ENCODE peak calls at places on chromosomes 11 and 22, in six cellular contexts. One of them, this sample, is unnamed.

GRCh38 chr11:84316866-84317560 is 1030.8 kb upstream of the CCDC90B start:
- DNase-seq in HepG2: no peak
- DNase-seq in H1: no peak
- DNase-seq in K562: no peak
- DNase-seq in GM12891: no peak
- DNase-seq in GM12878: no peak
- DNase-seq in this sample: no peak

GRCh38 chr11:59197990-59198389 is 14.7 kb downstream of the MPEG1 start:
- DNase-seq in HepG2: no peak
- DNase-seq in H1: no peak
- DNase-seq in K562: no peak
- DNase-seq in GM12891: no peak
- DNase-seq in GM12878: no peak
- DNase-seq in this sample: no peak

GRCh38 chr11:76408171-76408965 is 27.2 kb downstream of the GVQW3 start:
- DNase-seq in HepG2: no peak
- DNase-seq in H1: no peak
- DNase-seq in K562: no peak
- DNase-seq in GM12891: no peak
- DNase-seq in GM12878: no peak
- DNase-seq in this sample: no peak

GRCh38 chr22:47012589-47013365 is 250.3 kb downstream of the TBC1D22A start:
- DNase-seq in HepG2: peak; percentile 15
- DNase-seq in H1: no peak
- DNase-seq in K562: peak; percentile 16
- DNase-seq in GM12891: no peak
- DNase-seq in GM12878: no peak
- DNase-seq in this sample: no peak

GRCh38 chr11:77127969-77128691 is at the start of gene MYO7A:
- DNase-seq in HepG2: peak; percentile 89
- DNase-seq in H1: peak; percentile 70
- DNase-seq in K562: peak; percentile 58
- DNase-seq in GM12891: no peak
- DNase-seq in GM12878: no peak
- DNase-seq in this sample: no peak

GRCh38 chr22:35838849-35839646 is 121.4 kb downstream of the APOL5 start:
- DNase-seq in HepG2: peak; percentile 45
- DNase-seq in H1: no peak
- DNase-seq in K562: no peak
- DNase-seq in GM12891: no peak
- DNase-seq in GM12878: no peak
- DNase-seq in this sample: no peak

GRCh38 chr11:10314199-10315072 is 9.6 kb downstream of the ADM start:
- DNase-seq in HepG2: peak; percentile 63
- DNase-seq in H1: no peak
- DNase-seq in K562: peak; percentile 10
- DNase-seq in GM12891: no peak
- DNase-seq in GM12878: peak; percentile 66
- DNase-seq in this sample: no peak

GRCh38 chr22:29528144-29528543 is 25.4 kb downstream of the THOC5 start:
- DNase-seq in HepG2: no peak
- DNase-seq in H1: no peak
- DNase-seq in K562: no peak
- DNase-seq in GM12891: no peak
- DNase-seq in GM12878: no peak
- DNase-seq in this sample: no peak

GRCh38 chr22:30310881-30311771 is 15.6 kb downstream of the TBC1D10A start:
- DNase-seq in HepG2: no peak
- DNase-seq in H1: no peak
- DNase-seq in K562: no peak
- DNase-seq in GM12891: no peak
- DNase-seq in GM12878: no peak
- DNase-seq in this sample: no peak

GRCh38 chr11:6618117-6619020 is 853 bp downstream of the TPP1 start:
- DNase-seq in HepG2: peak; percentile 44
- DNase-seq in H1: no peak
- DNase-seq in K562: peak; percentile 87
- DNase-seq in GM12891: no peak
- DNase-seq in GM12878: no peak
- DNase-seq in this sample: no peak

GRCh38 chr11:39965701-39966100 is 1493.8 kb downstream of the LRRC4C start:
- DNase-seq in HepG2: no peak
- DNase-seq in H1: no peak
- DNase-seq in K562: no peak
- DNase-seq in GM12891: no peak
- DNase-seq in GM12878: no peak
- DNase-seq in this sample: no peak

GRCh38 chr11:61384271-61385242 is 7.8 kb upstream of the TMEM216 start:
- DNase-seq in HepG2: peak; percentile 39
- DNase-seq in H1: peak; percentile 53
- DNase-seq in K562: peak; percentile 66
- DNase-seq in GM12891: no peak
- DNase-seq in GM12878: no peak
- DNase-seq in this sample: no peak
- TF ChIP-seq POLR2A in HepG2: no peak
- TF ChIP-seq POLR2A in H1: no peak
- TF ChIP-seq POLR2A in K562: no peak
- TF ChIP-seq POLR2A in GM12891: no peak
- TF ChIP-seq POLR2A in GM12878: no peak
- TF ChIP-seq POLR2A in this sample: no peak

DNA sequence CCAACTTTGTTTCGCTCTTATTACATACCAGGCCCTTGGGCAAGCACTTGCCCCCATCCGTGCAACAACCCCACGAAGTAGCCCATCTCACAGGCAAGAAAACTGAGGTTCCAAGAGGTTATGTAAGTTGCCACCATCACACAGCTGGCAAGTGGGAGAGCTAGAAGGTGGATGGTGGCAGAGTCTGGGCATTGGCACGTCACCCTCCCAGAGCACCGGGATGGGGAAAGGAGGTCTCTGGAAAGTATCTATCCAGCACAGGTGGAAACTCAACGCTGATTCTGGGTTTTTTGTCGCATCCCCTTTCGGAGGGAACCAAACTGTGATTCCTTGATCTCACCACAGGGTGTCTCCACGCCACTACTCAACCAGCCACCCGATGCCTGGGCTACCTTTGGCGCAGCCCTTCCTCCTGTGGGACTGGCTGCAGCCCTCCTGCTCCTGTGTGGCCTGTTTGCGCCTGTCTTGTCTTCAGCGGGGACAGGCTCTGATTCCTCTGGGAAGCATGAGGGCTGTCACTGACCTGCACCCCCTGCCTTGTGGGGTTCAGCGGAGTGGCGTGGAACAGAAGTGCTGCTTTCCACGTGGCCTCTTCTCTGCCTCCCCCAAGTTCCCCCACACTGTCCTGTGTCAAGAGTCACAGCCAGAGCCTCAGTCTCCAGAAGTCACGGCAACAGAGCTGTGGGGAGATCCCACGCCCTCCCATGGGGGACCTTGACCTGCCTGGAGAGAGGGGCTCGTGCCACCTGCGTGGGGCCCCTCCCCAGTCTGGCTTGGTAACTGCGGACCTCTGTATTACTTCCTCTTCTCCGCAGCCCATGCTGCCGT is 34.4 kb upstream of the TRIM29 start:
- DNase-seq in HepG2: peak; percentile 63
- DNase-seq in H1: peak; percentile 79
- DNase-seq in K562: peak; percentile 78
- DNase-seq in GM12891: peak; percentile 66
- DNase-seq in GM12878: no peak
- DNase-seq in this sample: peak; percentile 60
- TF ChIP-seq TAF1 in HepG2: no peak
- TF ChIP-seq TAF1 in H1: no peak
- TF ChIP-seq TAF1 in K562: no peak
- TF ChIP-seq TAF1 in GM12891: no peak
- TF ChIP-seq TAF1 in GM12878: no peak
- TF ChIP-seq TAF1 in this sample: no peak

DNA sequence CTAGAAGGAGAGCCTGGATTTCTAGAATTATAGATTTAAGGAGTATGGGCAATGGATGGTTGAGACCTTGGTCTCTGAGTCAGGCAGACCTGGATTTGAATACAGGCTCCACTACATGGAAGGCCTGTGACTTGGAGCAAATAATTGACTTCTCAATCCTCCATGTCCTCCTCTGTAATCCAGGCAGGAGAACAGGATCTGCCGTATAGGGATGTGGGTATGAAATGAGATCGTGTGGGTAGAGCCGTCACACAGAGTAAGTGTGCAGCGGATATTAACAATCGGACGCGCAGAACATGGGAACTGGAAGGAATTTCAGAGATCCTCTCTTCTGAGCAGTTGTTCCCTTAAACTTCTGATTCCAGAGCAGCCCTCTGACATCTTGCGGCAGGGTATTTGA is 11.5 kb upstream of the TMPRSS13 start:
- DNase-seq in HepG2: no peak
- DNase-seq in H1: peak; percentile 33
- DNase-seq in K562: no peak
- DNase-seq in GM12891: no peak
- DNase-seq in GM12878: no peak
- DNase-seq in this sample: no peak
- TF ChIP-seq POLR2AphosphoS5 in HepG2: no peak
- TF ChIP-seq POLR2AphosphoS5 in H1: no peak
- TF ChIP-seq POLR2AphosphoS5 in K562: no peak
- TF ChIP-seq POLR2AphosphoS5 in GM12891: no peak
- TF ChIP-seq POLR2AphosphoS5 in GM12878: no peak
- TF ChIP-seq POLR2AphosphoS5 in this sample: no peak

DNA sequence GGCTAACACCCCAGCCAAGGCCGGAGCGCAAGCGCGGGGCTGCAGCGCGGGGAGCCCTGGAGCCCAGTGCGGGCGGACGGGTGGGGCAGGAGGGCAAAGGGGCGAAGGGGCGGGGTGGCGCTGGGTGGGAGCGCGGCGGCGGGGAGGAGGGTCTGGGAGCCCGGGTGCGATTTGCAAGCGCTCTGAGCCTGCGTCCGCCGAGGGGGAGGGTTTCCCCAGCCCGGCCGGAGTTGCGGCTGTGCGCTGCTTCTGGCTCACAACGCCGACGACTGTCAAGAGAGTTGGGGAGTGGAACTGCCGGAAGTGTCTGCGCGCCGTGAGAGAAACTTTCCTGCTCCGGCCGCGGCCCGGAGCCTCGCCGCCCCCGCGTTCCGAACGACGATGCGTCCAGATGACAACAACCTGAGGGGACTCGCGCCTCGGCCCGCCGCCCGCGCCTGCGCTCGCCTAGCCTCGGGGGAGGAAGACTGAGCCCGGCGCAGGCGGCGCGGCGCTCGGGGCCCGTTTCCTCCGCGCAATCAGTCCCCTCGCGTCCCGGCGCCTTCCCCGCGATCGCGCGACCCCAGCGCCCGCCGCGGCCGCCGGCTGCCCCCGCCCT is at the start of gene ARHGAP42:
- DNase-seq in HepG2: peak; percentile 16
- DNase-seq in H1: peak; percentile 86
- DNase-seq in K562: peak; percentile 53
- DNase-seq in GM12891: peak; percentile 57
- DNase-seq in GM12878: no peak
- DNase-seq in this sample: peak; percentile 63
- TF ChIP-seq POLR2A in HepG2: peak; percentile 61
- TF ChIP-seq POLR2A in H1: peak; percentile 54
- TF ChIP-seq POLR2A in K562: peak; percentile 32
- TF ChIP-seq POLR2A in GM12891: no peak
- TF ChIP-seq POLR2A in GM12878: peak; percentile 80
- TF ChIP-seq POLR2A in this sample: peak; percentile 45

DNA sequence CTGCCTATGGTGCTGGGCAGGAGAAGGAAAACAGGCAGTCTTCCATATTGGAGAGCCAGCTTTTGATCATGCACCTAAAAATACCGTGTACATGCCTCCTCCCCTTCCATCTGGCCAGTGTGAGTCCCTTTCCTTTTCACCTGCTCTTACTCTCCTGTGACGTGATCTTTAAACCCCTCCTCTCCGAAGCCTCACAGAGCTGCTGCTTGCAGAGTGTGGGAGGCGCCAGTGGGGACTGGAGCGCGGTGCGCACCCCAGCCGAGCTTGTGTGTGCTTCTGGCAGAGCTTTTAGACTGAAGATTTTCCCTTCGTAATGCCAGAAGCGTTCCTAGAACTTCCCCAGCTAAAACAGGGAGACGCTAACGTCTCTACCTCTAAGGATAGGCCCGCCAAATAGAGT is 29.8 kb downstream of the MUC6 start:
- DNase-seq in HepG2: no peak
- DNase-seq in H1: no peak
- DNase-seq in K562: no peak
- DNase-seq in GM12891: no peak
- DNase-seq in GM12878: no peak
- DNase-seq in this sample: no peak
- TF ChIP-seq TAF1 in HepG2: no peak
- TF ChIP-seq TAF1 in H1: no peak
- TF ChIP-seq TAF1 in K562: no peak
- TF ChIP-seq TAF1 in GM12891: no peak
- TF ChIP-seq TAF1 in GM12878: no peak
- TF ChIP-seq TAF1 in this sample: no peak

GRCh38 chr22:34639911-34640310 is 426.0 kb upstream of the ISX start:
- DNase-seq in HepG2: no peak
- DNase-seq in H1: no peak
- DNase-seq in K562: no peak
- DNase-seq in GM12891: no peak
- DNase-seq in GM12878: no peak
- DNase-seq in this sample: no peak

DNA sequence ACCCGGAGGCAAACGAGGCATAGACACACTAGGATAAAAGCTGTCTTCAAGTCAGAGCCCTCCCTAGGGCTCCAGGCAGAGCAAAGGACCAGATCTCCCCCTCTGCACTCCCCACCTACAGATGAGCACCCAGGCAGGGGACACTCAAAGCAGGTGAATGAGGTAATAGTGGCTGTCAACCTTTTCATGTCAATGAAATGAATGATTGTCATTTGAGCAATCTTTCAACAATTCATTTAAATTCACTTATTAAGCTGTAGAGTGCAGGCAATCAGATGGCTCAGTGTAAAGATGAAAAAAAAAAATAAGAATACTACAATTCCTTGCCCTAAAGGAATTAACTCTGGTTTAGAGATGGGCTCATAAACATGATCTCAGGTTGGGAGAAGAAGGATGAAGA is 427.8 kb upstream of the ISX start:
- DNase-seq in HepG2: no peak
- DNase-seq in H1: no peak
- DNase-seq in K562: no peak
- DNase-seq in GM12891: no peak
- DNase-seq in GM12878: no peak
- DNase-seq in this sample: no peak
- TF ChIP-seq POLR2AphosphoS5 in HepG2: no peak
- TF ChIP-seq POLR2AphosphoS5 in H1: no peak
- TF ChIP-seq POLR2AphosphoS5 in K562: no peak
- TF ChIP-seq POLR2AphosphoS5 in GM12891: no peak
- TF ChIP-seq POLR2AphosphoS5 in GM12878: no peak
- TF ChIP-seq POLR2AphosphoS5 in this sample: no peak